ENCODE peak calls at places on chromosomes 7 and 10, in ten cellular contexts. Z, F, I, W, K, G, O, J, H and L are unnamed samples.

GRCh38 chr10:91227576-91227975 is 7.1 kb downstream of the PCGF5 start:
- DNase-seq in Z (no peak), F (no peak), I (no peak), W (no peak), K (no peak), G (no peak), O (no peak), J (no peak), H (no peak), L (no peak)

GRCh38 chr10:11425288-11425595 is 186.2 kb downstream of the USP6NL start:
- DNase-seq in Z (peak; percentile 19), F (no peak), I (no peak), W (no peak), K (no peak), G (no peak), O (no peak), J (no peak), H (no peak), L (no peak)

GRCh38 chr10:62616885-62617635 is 187.5 kb upstream of the ADO start:
- DNase-seq in Z (no peak), F (peak; percentile 31), I (no peak), W (no peak), K (no peak), G (no peak), O (no peak), J (no peak), H (no peak), L (no peak)

GRCh38 chr7:149321978-149322541 is 60.1 kb downstream of the ZNF783 start:
- DNase-seq in Z (peak; percentile 13), F (no peak), I (no peak), W (no peak), K (no peak), G (no peak), O (peak; percentile 46), J (no peak), H (no peak), L (no peak)

GRCh38 chr10:44393834-44394547 is 9.1 kb upstream of the CXCL12 start:
- DNase-seq in Z (no peak), F (no peak), I (no peak), W (no peak), K (no peak), G (no peak), O (no peak), J (no peak), H (no peak), L (no peak)

GRCh38 chr7:11513460-11513859 is 318.5 kb downstream of the THSD7A start:
- DNase-seq in Z (no peak), F (no peak), I (no peak), W (no peak), K (no peak), G (no peak), O (no peak), J (no peak), H (no peak), L (no peak)

GRCh38 chr10:122062831-122063674 is 74.1 kb downstream of the TACC2 start:
- DNase-seq in Z (peak; percentile 81), F (no peak), I (peak; percentile 91), W (no peak), K (peak; percentile 94), G (peak; percentile 79), O (peak; percentile 89), J (no peak), H (peak; percentile 80), L (peak; percentile 82)

GRCh38 chr10:74096777-74097176 is 53.9 kb downstream of the AP3M1 start:
- DNase-seq in Z (no peak), F (no peak), I (no peak), W (no peak), K (no peak), G (no peak), O (no peak), J (no peak), H (no peak), L (no peak)

GRCh38 chr7:132739271-132739955 is 163.1 kb upstream of the PLXNA4 start:
- DNase-seq in Z (peak; percentile 94), F (no peak), I (no peak), W (no peak), K (peak; percentile 63), G (no peak), O (peak; percentile 99), J (peak; percentile 78), H (no peak), L (no peak)

GRCh38 chr7:100544949-100545635 is 6.1 kb downstream of the AGFG2 start:
- DNase-seq in Z (no peak), F (no peak), I (no peak), W (no peak), K (no peak), G (no peak), O (peak; percentile 65), J (no peak), H (no peak), L (no peak)
- H3K4me3 ChIP-seq in Z (no peak overlapping the region), F (no peak overlapping the region), I (peak overlapping the region; percentile 22), W (no peak overlapping the region), K (no peak overlapping the region), G (no peak overlapping the region), O (no peak overlapping the region), J (no peak overlapping the region), H (no peak overlapping the region), L (no peak overlapping the region)

DNA sequence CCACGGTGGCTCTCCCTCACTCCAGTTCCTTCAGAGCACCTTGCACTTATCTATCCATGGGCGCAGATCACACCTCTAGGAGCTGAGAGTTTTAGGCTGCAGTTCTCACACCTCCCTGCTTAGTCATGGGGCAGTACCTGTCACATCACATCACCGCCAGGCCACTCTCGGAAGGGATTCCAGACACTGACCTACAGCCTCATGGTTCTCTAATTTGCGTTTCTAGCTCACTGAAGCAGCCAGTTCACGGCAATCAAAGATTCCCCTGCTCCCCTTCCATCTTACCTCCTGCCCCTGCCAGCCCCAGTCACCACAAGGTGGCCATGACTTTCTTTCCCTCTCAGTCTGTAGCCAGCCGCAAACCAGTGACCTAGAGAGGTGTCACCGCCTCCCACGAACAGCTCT is 34.2 kb downstream of the ADRB1 start:
- DNase-seq in Z (no peak), F (no peak), I (no peak), W (no peak), K (no peak), G (no peak), O (no peak), J (no peak), H (no peak), L (no peak)
- TF ChIP-seq CTCF in Z (no peak), F (no peak), I (peak; percentile 34), W (peak; percentile 1), K (no peak), G (no peak), O (no peak), J (no peak), H (peak; percentile 10), L (no peak)

DNA sequence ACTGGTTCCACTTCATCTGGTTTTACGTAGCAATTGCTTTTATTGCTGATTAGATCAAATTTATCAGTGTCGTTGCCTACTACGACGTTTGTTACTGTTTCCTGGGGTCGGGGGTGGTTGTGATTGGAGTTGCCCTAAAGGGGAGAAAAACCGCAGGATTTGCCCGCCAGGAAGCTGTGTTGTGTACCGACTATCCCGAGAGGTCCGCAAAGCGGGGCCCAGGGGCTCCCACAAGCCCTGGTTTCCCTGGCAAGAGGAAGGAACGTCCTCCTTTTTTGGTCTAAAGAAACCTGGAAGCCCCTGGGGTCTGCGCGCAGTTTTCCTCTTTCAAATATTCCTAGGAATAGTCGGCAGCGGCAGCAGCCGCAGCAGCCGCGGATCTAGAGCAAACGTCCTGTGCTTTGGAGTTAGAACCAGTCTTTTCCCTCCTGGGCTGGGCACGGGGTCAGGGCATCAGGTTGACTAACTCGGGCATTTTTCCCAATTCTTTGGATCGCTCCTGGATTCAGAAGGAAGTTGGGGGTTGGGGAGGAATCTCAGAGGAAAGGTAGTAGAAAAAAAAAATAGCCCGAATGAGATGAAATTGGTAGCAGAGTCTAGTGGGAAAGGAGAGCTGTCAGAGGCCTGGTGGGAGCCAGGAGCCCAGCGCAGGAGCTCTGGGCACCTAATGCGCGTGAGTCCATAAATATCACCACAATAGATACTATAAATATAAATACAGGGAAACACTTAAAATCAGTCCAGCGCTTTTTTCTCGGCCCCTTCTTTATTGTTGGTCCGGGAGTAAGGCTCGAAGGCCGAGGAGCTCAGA is 4.6 kb downstream of the VAX1 start:
- DNase-seq in Z (no peak), F (no peak), I (no peak), W (no peak), K (no peak), G (no peak), O (no peak), J (no peak), H (no peak), L (no peak)
- H3K4me3 ChIP-seq in Z (no peak overlapping the region), F (no peak overlapping the region), I (no peak overlapping the region), W (peak overlapping the region; percentile 43), K (no peak overlapping the region), G (no peak overlapping the region), O (no peak overlapping the region), J (peak overlapping the region; percentile 35), H (no peak overlapping the region), L (no peak overlapping the region)

GRCh38 chr7:21261627-21262564 is 166.0 kb upstream of the SP4 start:
- DNase-seq in Z (peak; percentile 13), F (peak; percentile 21), I (peak; percentile 44), W (peak; percentile 60), K (no peak), G (no peak), O (peak; percentile 15), J (peak; percentile 44), H (peak; percentile 14), L (no peak)
- TF ChIP-seq CTCF in Z (peak; percentile 55), F (peak; percentile 30), I (peak; percentile 74), W (peak; percentile 61), K (peak; percentile 37), G (peak; percentile 16), O (peak; percentile 58), J (peak; percentile 35), H (peak; percentile 89), L (peak; percentile 89)

GRCh38 chr10:125880719-125881118 is 373 bp downstream of the DHX32 start:
- DNase-seq in Z (peak; percentile 16), F (no peak), I (no peak), W (no peak), K (no peak), G (no peak), O (no peak), J (no peak), H (no peak), L (no peak)
- H3K4me3 ChIP-seq in Z (no peak overlapping the region), F (no peak overlapping the region), I (no peak overlapping the region), W (no peak overlapping the region), K (no peak overlapping the region), G (no peak overlapping the region), O (no peak overlapping the region), J (no peak overlapping the region), H (no peak overlapping the region), L (no peak overlapping the region)

DNA sequence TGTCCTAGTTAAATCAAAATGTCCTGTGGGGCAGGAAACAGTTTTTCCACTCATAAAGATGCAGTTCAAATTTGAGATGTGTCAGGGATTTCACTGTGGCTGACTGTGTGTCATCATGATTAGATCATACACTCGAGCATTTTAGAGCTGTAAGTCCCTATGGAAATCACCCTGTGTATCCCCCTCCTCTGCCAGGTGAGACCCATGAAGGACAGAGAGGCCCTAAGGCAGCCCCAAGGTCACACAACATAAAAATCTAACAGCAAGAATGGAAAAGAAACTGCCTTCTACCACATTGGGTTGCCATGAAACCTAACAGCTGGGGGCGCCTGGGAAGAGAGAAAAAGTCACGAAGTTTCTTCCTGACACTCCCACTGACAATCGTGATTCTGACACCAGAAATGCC is 135.8 kb downstream of the KCNMA1 start:
- DNase-seq in Z (no peak), F (no peak), I (no peak), W (no peak), K (no peak), G (no peak), O (no peak), J (no peak), H (no peak), L (no peak)
- TF ChIP-seq CTCF in Z (no peak), F (no peak), I (no peak), W (no peak), K (no peak), G (no peak), O (no peak), J (no peak), H (peak; percentile 9), L (peak; percentile 10)